ENCODE peak calls at places on chromosomes 3 and 15, in six cellular contexts. O, Y, E, C, X and F are unnamed samples.

GRCh38 chr3:178900244-178900643 is 171.4 kb downstream of the ZMAT3 start:
- DNase-seq in O (no peak), X (no peak), Y (no peak), C (no peak), E (no peak), F (no peak)

GRCh38 chr3:22792533-22792932 is 410.6 kb upstream of the UBE2E2 start:
- DNase-seq in X (no peak), Y (no peak), O (no peak), E (no peak), C (no peak), F (no peak)

GRCh38 chr3:136197159-136197715 is 1.1 kb upstream of the MSL2 start:
- DNase-seq in X (no peak), Y (no peak), O (no peak), E (no peak), C (no peak), F (no peak)

GRCh38 chr15:59696332-59696731 is 7.2 kb upstream of the BNIP2 start:
- DNase-seq in Y (no peak), C (no peak), O (no peak), X (no peak), E (no peak), F (no peak)

GRCh38 chr3:39096775-39097174 is 10.7 kb downstream of the GORASP1 start:
- DNase-seq in O (no peak), Y (no peak), E (no peak), X (peak; percentile 45), C (no peak), F (no peak)

GRCh38 chr3:143363276-143363675 is 243.7 kb downstream of the CHST2 start:
- DNase-seq in E (no peak), O (no peak), X (peak; percentile 82), C (no peak), Y (no peak), F (no peak)

GRCh38 chr3:184178522-184179138 is 4.0 kb downstream of the AP2M1 start:
- DNase-seq in O (no peak), X (no peak), E (peak; percentile 54), Y (no peak), C (no peak), F (no peak)

GRCh38 chr3:174355505-174355904 is 503.6 kb upstream of the NAALADL2 start:
- DNase-seq in C (no peak), E (no peak), O (no peak), X (no peak), Y (no peak), F (no peak)

GRCh38 chr15:92079047-92079446 is 225.5 kb downstream of the SLCO3A1 start:
- DNase-seq in Y (no peak), X (no peak), O (no peak), C (no peak), E (no peak), F (no peak)

GRCh38 chr3:177640319-177640997 is 443.2 kb upstream of the TBL1XR1 start:
- DNase-seq in E (no peak), O (no peak), Y (no peak), C (no peak), X (no peak), F (no peak)

GRCh38 chr3:190601597-190601996 is 87.7 kb downstream of the IL1RAP start:
- DNase-seq in X (no peak), C (no peak), E (no peak), Y (no peak), O (no peak), F (no peak)

GRCh38 chr3:148158210-148158609 is 539.5 kb upstream of the AGTR1 start:
- DNase-seq in C (no peak), X (peak; percentile 79), O (no peak), E (no peak), Y (no peak), F (no peak)

GRCh38 chr15:67745059-67745993 is 80.0 kb upstream of the SKOR1 start:
- DNase-seq in E (no peak), Y (no peak), X (no peak), C (no peak), O (no peak), F (no peak)

GRCh38 chr15:83108266-83109219 is 1.1 kb downstream of the TM6SF1 start:
- DNase-seq in X (no peak), O (no peak), E (peak; percentile 90), C (peak; percentile 24), Y (no peak), F (peak; percentile 84)

GRCh38 chr15:81941479-81941878 is 104.3 kb downstream of the MEX3B start:
- DNase-seq in O (no peak), E (no peak), X (no peak), Y (no peak), C (no peak), F (no peak)

GRCh38 chr15:39770748-39771689 is 11.6 kb downstream of the FSIP1 start:
- DNase-seq in Y (no peak), O (no peak), C (no peak), X (peak; percentile 87), E (no peak), F (no peak)

GRCh38 chr3:4794331-4794730 is 184.9 kb upstream of the BHLHE40 start:
- DNase-seq in C (no peak), O (no peak), Y (no peak), E (no peak), X (peak; percentile 57), F (no peak)

GRCh38 chr3:111749171-111750170 is 109.6 kb upstream of the PHLDB2 start:
- DNase-seq in E (no peak), O (no peak), Y (no peak), X (no peak), C (no peak), F (no peak)

GRCh38 chr3:192005989-192006388 is 545.0 kb downstream of the PYDC2 start:
- DNase-seq in O (no peak), X (no peak), E (no peak), C (no peak), Y (no peak), F (no peak)

GRCh38 chr3:129690963-129691362 is 84.5 kb upstream of the PLXND1 start:
- DNase-seq in X (no peak), C (no peak), E (no peak), O (no peak), Y (no peak), F (no peak)

GRCh38 chr3:851098-851790 is 241.6 kb upstream of the CNTN6 start:
- DNase-seq in X (no peak), O (no peak), Y (no peak), C (no peak), E (no peak), F (no peak)

DNA sequence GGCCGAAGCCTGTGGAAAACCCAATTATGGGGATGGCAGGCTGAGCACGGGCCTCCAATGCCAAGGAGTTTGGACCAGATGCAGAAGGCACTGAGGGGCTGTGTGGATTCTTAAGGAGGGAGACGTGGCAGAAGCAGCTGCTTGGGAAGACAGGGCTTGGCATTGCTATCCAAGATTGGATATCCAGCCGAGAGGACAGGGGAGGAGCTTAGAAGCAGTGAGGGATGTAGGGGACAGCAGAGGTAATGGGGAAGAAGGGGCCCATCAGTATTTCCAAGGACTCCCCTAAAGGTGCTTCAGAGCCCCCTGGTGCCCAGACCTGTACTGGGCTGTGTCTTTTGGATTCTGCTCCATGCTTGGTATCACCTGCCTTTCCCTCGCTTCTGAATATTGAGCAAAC is 112.8 kb upstream of the TLE3 start:
- DNase-seq in E (no peak), O (no peak), Y (no peak), X (no peak), C (no peak), F (peak; percentile 33)
- H3K4me3 ChIP-seq in E (no peak overlapping the region), O (no peak overlapping the region), Y (no peak overlapping the region), X (no peak overlapping the region), C (no peak overlapping the region), F (no peak overlapping the region)

GRCh38 chr15:71254503-71254902 is 139.2 kb downstream of the THSD4 start:
- DNase-seq in E (no peak), C (no peak), O (no peak), X (no peak), Y (no peak), F (no peak)

GRCh38 chr15:71249986-71250385 is 134.7 kb downstream of the THSD4 start:
- DNase-seq in O (no peak), E (no peak), C (no peak), X (no peak), Y (no peak), F (no peak)

GRCh38 chr15:71252036-71252898 is 137.0 kb downstream of the THSD4 start:
- DNase-seq in O (no peak), E (no peak), C (no peak), Y (no peak), X (peak; percentile 61), F (no peak)

GRCh38 chr15:71250936-71251468 is 135.7 kb downstream of the THSD4 start:
- DNase-seq in O (no peak), X (no peak), C (no peak), E (no peak), Y (no peak), F (no peak)

DNA sequence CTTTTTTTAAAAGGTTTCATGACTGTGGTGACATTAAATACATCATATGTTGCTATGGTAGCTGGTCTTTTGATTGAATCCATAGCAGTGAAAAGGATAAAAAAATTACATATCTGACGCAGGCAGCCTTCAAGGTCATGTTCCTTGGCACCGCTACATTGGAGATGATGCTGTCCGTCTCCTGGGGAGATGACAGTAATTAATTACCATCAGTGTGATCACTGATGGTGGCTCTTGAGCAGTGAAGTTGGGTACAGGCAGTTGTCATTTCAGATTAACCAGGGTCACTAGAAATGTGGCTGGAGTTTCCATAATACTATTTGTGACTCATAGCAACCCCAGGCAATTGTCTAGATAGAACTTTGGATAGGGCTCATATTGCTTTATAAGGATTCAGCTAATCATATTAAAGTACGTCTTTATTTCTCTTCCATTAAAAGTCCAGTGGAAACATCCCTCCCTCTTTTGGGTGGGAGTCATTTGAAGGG is 136.3 kb downstream of the THSD4 start:
- DNase-seq in O (no peak), X (peak; percentile 38), E (no peak), Y (no peak), C (no peak), F (no peak)
- H3K4me1 ChIP-seq in O (no peaks in the 10 kb centered on the region), X (no peaks in the 10 kb centered on the region), E (no peaks in the 10 kb centered on the region), Y (no peaks in the 10 kb centered on the region), C (no peaks in the 10 kb centered on the region), F (no peaks in the 10 kb centered on the region)

DNA sequence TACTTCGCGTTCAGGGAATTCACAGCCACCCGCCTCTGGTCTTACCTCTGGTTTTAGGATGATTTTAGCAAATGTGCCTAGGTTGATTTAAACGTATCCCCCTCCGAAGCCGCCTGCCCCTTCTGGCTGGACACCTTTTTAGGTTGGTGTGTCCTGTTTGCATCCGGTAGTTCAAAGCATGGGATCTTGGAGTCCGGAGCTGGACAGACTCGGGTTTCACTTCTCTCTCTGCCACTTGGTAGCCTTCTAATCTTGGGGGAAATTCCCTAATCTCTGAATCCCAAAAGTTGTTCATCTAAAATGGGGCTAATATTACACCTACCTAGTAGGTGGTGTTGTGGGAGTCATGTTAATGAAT is 712 bp downstream of the FANCI start:
- DNase-seq in X (peak; percentile 17), E (no peak), Y (no peak), C (no peak), O (no peak), F (no peak)
- H3K27ac ChIP-seq in X (peak overlapping the region; percentile 46), E (no peak overlapping the region), Y (no peak overlapping the region), C (peak overlapping the region; percentile 92), O (peak overlapping the region; percentile 56), F (no peak overlapping the region)

GRCh38 chr3:73449774-73450173 is 175.0 kb downstream of the PDZRN3 start:
- DNase-seq in O (no peak), Y (no peak), C (peak; percentile 31), X (no peak), E (no peak), F (no peak)

GRCh38 chr3:73447118-73447517 is 177.6 kb downstream of the PDZRN3 start:
- DNase-seq in O (no peak), E (no peak), Y (no peak), C (no peak), X (no peak), F (no peak)

GRCh38 chr3:73446467-73447110 is 178.2 kb downstream of the PDZRN3 start:
- DNase-seq in E (no peak), O (no peak), Y (no peak), X (no peak), C (no peak), F (no peak)

GRCh38 chr3:73448041-73448440 is 176.7 kb downstream of the PDZRN3 start:
- DNase-seq in O (no peak), E (no peak), X (peak; percentile 59), Y (no peak), C (no peak), F (no peak)

GRCh38 chr3:73448761-73449290 is 175.9 kb downstream of the PDZRN3 start:
- DNase-seq in C (peak; percentile 94), O (no peak), Y (no peak), X (no peak), E (no peak), F (no peak)
- H3K4me3 ChIP-seq in C (peak overlapping the region; percentile 3), O (no peak overlapping the region), Y (no peak overlapping the region), X (no peak overlapping the region), E (no peak overlapping the region), F (no peak overlapping the region)